ENCODE peak calls at places on chromosomes 11 and 22, in five cellular contexts. One of them, this sample, is unnamed.
A peak's percentile ranks its signal among the peaks of the same experiment; 100 is the strongest.

GRCh38 chr11:128882451-128882850 is 8.7 kb upstream of the KCNJ5 start:
- DNase-seq in stomach: no peak
- DNase-seq in heart right ventricle: no peak
- DNase-seq in CD4-positive, alpha-beta T cell: no peak
- DNase-seq in adrenal gland: no peak
- DNase-seq in this sample: no peak

GRCh38 chr11:10808553-10809372 is at the start of gene EIF4G2:
- DNase-seq in CD4-positive, alpha-beta T cell: peak; percentile 96
- DNase-seq in heart right ventricle: peak; percentile 98
- DNase-seq in adrenal gland: peak; percentile 99
- DNase-seq in stomach: peak; percentile 99
- DNase-seq in this sample: peak; percentile 99

GRCh38 chr22:39382410-39382809 is 17.2 kb upstream of the TAB1 start:
- DNase-seq in adrenal gland: no peak
- DNase-seq in CD4-positive, alpha-beta T cell: no peak
- DNase-seq in heart right ventricle: no peak
- DNase-seq in stomach: no peak
- DNase-seq in this sample: no peak

GRCh38 chr11:4191031-4191571 is 96.5 kb downstream of the RRM1 start:
- DNase-seq in CD4-positive, alpha-beta T cell: no peak
- DNase-seq in adrenal gland: no peak
- DNase-seq in stomach: peak; percentile 74
- DNase-seq in heart right ventricle: peak; percentile 81
- DNase-seq in this sample: no peak

GRCh38 chr11:79758325-79758724 is 317.5 kb upstream of the TENM4 start:
- DNase-seq in stomach: no peak
- DNase-seq in CD4-positive, alpha-beta T cell: no peak
- DNase-seq in heart right ventricle: no peak
- DNase-seq in adrenal gland: no peak
- DNase-seq in this sample: no peak

GRCh38 chr11:111777094-111778046 is 11.2 kb upstream of the PPP2R1B start:
- DNase-seq in heart right ventricle: peak; percentile 44
- DNase-seq in stomach: no peak
- DNase-seq in adrenal gland: no peak
- DNase-seq in CD4-positive, alpha-beta T cell: no peak
- DNase-seq in this sample: no peak

GRCh38 chr11:79081441-79082124 is 359.2 kb downstream of the TENM4 start:
- DNase-seq in adrenal gland: no peak
- DNase-seq in CD4-positive, alpha-beta T cell: no peak
- DNase-seq in heart right ventricle: no peak
- DNase-seq in stomach: no peak
- DNase-seq in this sample: no peak

GRCh38 chr22:48748113-48748859 is 1079.4 kb downstream of the BRD1 start:
- DNase-seq in adrenal gland: peak; percentile 30
- DNase-seq in CD4-positive, alpha-beta T cell: no peak
- DNase-seq in stomach: peak; percentile 20
- DNase-seq in heart right ventricle: no peak
- DNase-seq in this sample: no peak

GRCh38 chr11:95147364-95147905 is 57.8 kb downstream of the ENDOD1 start:
- DNase-seq in CD4-positive, alpha-beta T cell: no peak
- DNase-seq in adrenal gland: peak; percentile 85
- DNase-seq in stomach: no peak
- DNase-seq in heart right ventricle: no peak
- DNase-seq in this sample: no peak

GRCh38 chr11:75814369-75814685 is 683 bp upstream of the UVRAG start:
- DNase-seq in heart right ventricle: no peak
- DNase-seq in CD4-positive, alpha-beta T cell: no peak
- DNase-seq in adrenal gland: no peak
- DNase-seq in stomach: no peak
- DNase-seq in this sample: peak; percentile 89

GRCh38 chr22:50014655-50015401 is 2.3 kb upstream of the IL17REL start:
- DNase-seq in adrenal gland: no peak
- DNase-seq in CD4-positive, alpha-beta T cell: no peak
- DNase-seq in heart right ventricle: no peak
- DNase-seq in stomach: no peak
- DNase-seq in this sample: no peak

GRCh38 chr11:34566736-34567135 is 53.1 kb upstream of the ELF5 start:
- DNase-seq in heart right ventricle: no peak
- DNase-seq in adrenal gland: no peak
- DNase-seq in CD4-positive, alpha-beta T cell: no peak
- DNase-seq in stomach: no peak
- DNase-seq in this sample: no peak

GRCh38 chr11:8096575-8096974 is 15.6 kb downstream of the TUB start:
- DNase-seq in stomach: no peak
- DNase-seq in adrenal gland: no peak
- DNase-seq in CD4-positive, alpha-beta T cell: no peak
- DNase-seq in heart right ventricle: no peak
- DNase-seq in this sample: no peak

GRCh38 chr11:132211479-132211878 is 841.1 kb downstream of the NTM start:
- DNase-seq in stomach: no peak
- DNase-seq in heart right ventricle: no peak
- DNase-seq in adrenal gland: no peak
- DNase-seq in CD4-positive, alpha-beta T cell: no peak
- DNase-seq in this sample: no peak

GRCh38 chr11:60924110-60924905 is at the start of gene TMEM132A:
- DNase-seq in CD4-positive, alpha-beta T cell: no peak
- DNase-seq in stomach: peak; percentile 82
- DNase-seq in heart right ventricle: peak; percentile 73
- DNase-seq in adrenal gland: peak; percentile 79
- DNase-seq in this sample: peak; percentile 62

GRCh38 chr11:93248602-93249001 is 50.8 kb upstream of the SLC36A4 start:
- DNase-seq in stomach: no peak
- DNase-seq in heart right ventricle: no peak
- DNase-seq in adrenal gland: no peak
- DNase-seq in CD4-positive, alpha-beta T cell: no peak
- DNase-seq in this sample: no peak

GRCh38 chr22:40215266-40215665 is 37.5 kb downstream of the TNRC6B start:
- DNase-seq in adrenal gland: peak; percentile 66
- DNase-seq in CD4-positive, alpha-beta T cell: no peak
- DNase-seq in heart right ventricle: no peak
- DNase-seq in stomach: peak; percentile 28
- DNase-seq in this sample: peak; percentile 70

GRCh38 chr22:22791438-22792181 is 96.0 kb upstream of the IGLL5 start:
- DNase-seq in heart right ventricle: no peak
- DNase-seq in stomach: no peak
- DNase-seq in CD4-positive, alpha-beta T cell: no peak
- DNase-seq in adrenal gland: no peak
- DNase-seq in this sample: no peak

GRCh38 chr11:67780056-67780455 is 105.6 kb upstream of the ALDH3B2 start:
- DNase-seq in CD4-positive, alpha-beta T cell: no peak
- DNase-seq in stomach: no peak
- DNase-seq in adrenal gland: no peak
- DNase-seq in heart right ventricle: no peak
- DNase-seq in this sample: no peak

GRCh38 chr22:21032037-21032842 is at the start of gene SLC7A4:
- DNase-seq in stomach: peak; percentile 27
- DNase-seq in adrenal gland: no peak
- DNase-seq in CD4-positive, alpha-beta T cell: no peak
- DNase-seq in heart right ventricle: no peak
- DNase-seq in this sample: no peak

GRCh38 chr11:80146231-80146630 is 705.4 kb upstream of the TENM4 start:
- DNase-seq in CD4-positive, alpha-beta T cell: no peak
- DNase-seq in stomach: no peak
- DNase-seq in adrenal gland: no peak
- DNase-seq in heart right ventricle: no peak
- DNase-seq in this sample: no peak

GRCh38 chr11:57313071-57313787 is 11.5 kb downstream of the TNKS1BP1 start:
- DNase-seq in heart right ventricle: no peak
- DNase-seq in stomach: peak; percentile 57
- DNase-seq in adrenal gland: no peak
- DNase-seq in CD4-positive, alpha-beta T cell: no peak
- DNase-seq in this sample: no peak

GRCh38 chr11:6228520-6228919 is 5.9 kb downstream of the FHIP1B start:
- DNase-seq in stomach: no peak
- DNase-seq in adrenal gland: no peak
- DNase-seq in CD4-positive, alpha-beta T cell: no peak
- DNase-seq in heart right ventricle: no peak
- DNase-seq in this sample: no peak

GRCh38 chr22:50305658-50306566 is 1.5 kb downstream of the PLXNB2 start:
- DNase-seq in CD4-positive, alpha-beta T cell: no peak
- DNase-seq in heart right ventricle: peak; percentile 88
- DNase-seq in stomach: peak; percentile 88
- DNase-seq in adrenal gland: peak; percentile 97
- DNase-seq in this sample: peak; percentile 99

GRCh38 chr11:35275808-35276170 is 136.8 kb downstream of the CD44 start:
- DNase-seq in adrenal gland: no peak
- DNase-seq in heart right ventricle: no peak
- DNase-seq in stomach: no peak
- DNase-seq in CD4-positive, alpha-beta T cell: no peak
- DNase-seq in this sample: no peak

GRCh38 chr11:69022268-69022667 is 9.2 kb upstream of the MRGPRF start:
- DNase-seq in CD4-positive, alpha-beta T cell: no peak
- DNase-seq in adrenal gland: no peak
- DNase-seq in stomach: no peak
- DNase-seq in heart right ventricle: no peak
- DNase-seq in this sample: peak; percentile 77

GRCh38 chr11:69014084-69014935 is 1.3 kb upstream of the MRGPRF start:
- DNase-seq in adrenal gland: peak; percentile 67
- DNase-seq in CD4-positive, alpha-beta T cell: no peak
- DNase-seq in stomach: peak; percentile 44
- DNase-seq in heart right ventricle: peak; percentile 61
- DNase-seq in this sample: no peak

GRCh38 chr11:69014936-69015549 is 2.0 kb upstream of the MRGPRF start:
- DNase-seq in stomach: no peak
- DNase-seq in CD4-positive, alpha-beta T cell: no peak
- DNase-seq in adrenal gland: no peak
- DNase-seq in heart right ventricle: no peak
- DNase-seq in this sample: no peak

GRCh38 chr11:69018924-69019323 is 5.9 kb upstream of the MRGPRF start:
- DNase-seq in CD4-positive, alpha-beta T cell: no peak
- DNase-seq in adrenal gland: no peak
- DNase-seq in heart right ventricle: no peak
- DNase-seq in stomach: no peak
- DNase-seq in this sample: no peak

GRCh38 chr11:69017951-69018350 is 4.9 kb upstream of the MRGPRF start:
- DNase-seq in CD4-positive, alpha-beta T cell: no peak
- DNase-seq in stomach: no peak
- DNase-seq in heart right ventricle: no peak
- DNase-seq in adrenal gland: no peak
- DNase-seq in this sample: no peak
- TF ChIP-seq CTCF in CD4-positive, alpha-beta T cell: no peak
- TF ChIP-seq CTCF in stomach: no peak
- TF ChIP-seq CTCF in heart right ventricle: no peak
- TF ChIP-seq CTCF in adrenal gland: no peak
- TF ChIP-seq CTCF in this sample: no peak

DNA sequence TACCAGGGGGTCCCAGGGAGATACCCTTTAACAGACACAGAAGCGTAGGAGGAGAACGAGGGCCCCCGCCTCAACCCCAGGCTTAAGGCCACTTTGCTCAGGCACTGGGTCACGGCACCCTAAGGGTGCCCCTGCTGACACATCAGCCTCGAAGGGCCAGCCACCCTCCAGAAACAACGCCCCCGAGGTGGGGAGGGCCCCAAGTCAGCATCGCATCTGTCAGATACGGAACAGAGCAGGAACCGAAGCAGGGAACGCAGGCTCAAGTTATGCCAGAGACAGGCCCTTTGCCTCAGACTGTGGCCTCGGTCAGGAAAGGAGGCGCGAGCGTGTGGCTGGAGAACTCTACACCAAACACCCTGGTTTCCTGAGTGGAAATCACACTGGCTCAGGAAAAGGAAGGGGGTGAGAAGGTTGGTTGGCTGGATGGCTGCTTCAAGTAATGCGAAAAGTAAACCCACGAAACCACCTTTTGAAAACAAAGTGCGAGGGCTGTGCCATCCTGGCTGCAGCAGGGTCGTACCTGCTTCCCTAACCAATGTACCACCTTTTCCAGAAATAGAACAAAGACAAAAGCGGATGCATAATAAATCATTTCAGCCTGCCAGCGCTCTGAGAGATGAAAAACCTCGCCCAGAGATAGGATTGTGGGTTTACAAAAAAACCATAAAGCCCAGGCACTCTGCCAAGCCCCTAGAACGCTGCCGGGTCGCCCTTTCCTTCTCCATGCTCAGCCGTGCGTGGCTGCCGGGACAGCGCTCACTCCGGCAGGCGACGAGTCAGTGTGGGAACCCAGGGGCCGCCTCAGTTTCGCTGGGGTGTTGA is 38.5 kb downstream of the TRMU start:
- DNase-seq in stomach: no peak
- DNase-seq in adrenal gland: no peak
- DNase-seq in CD4-positive, alpha-beta T cell: no peak
- DNase-seq in heart right ventricle: no peak
- DNase-seq in this sample: peak; percentile 59
- H3K27ac ChIP-seq in stomach: peak overlapping the region; percentile 82
- H3K27ac ChIP-seq in adrenal gland: no peak overlapping the region
- H3K27ac ChIP-seq in CD4-positive, alpha-beta T cell: no peak overlapping the region
- H3K27ac ChIP-seq in heart right ventricle: no peak overlapping the region
- H3K27ac ChIP-seq in this sample: peak overlapping the region; percentile 68

GRCh38 chr11:77473001-77473800 is 693 bp downstream of the PAK1 start:
- DNase-seq in stomach: peak; percentile 62
- DNase-seq in heart right ventricle: peak; percentile 18
- DNase-seq in adrenal gland: peak; percentile 65
- DNase-seq in CD4-positive, alpha-beta T cell: peak; percentile 41
- DNase-seq in this sample: peak; percentile 65

GRCh38 chr11:77470504-77470903 is 3.4 kb downstream of the PAK1 start:
- DNase-seq in stomach: no peak
- DNase-seq in CD4-positive, alpha-beta T cell: no peak
- DNase-seq in adrenal gland: no peak
- DNase-seq in heart right ventricle: no peak
- DNase-seq in this sample: no peak

GRCh38 chr11:77473801-77474508 is at the start of gene PAK1:
- DNase-seq in CD4-positive, alpha-beta T cell: peak; percentile 71
- DNase-seq in stomach: peak; percentile 95
- DNase-seq in heart right ventricle: peak; percentile 81
- DNase-seq in adrenal gland: peak; percentile 93
- DNase-seq in this sample: peak; percentile 95

GRCh38 chr11:77470971-77471370 is 2.9 kb downstream of the PAK1 start:
- DNase-seq in adrenal gland: no peak
- DNase-seq in heart right ventricle: no peak
- DNase-seq in CD4-positive, alpha-beta T cell: no peak
- DNase-seq in stomach: no peak
- DNase-seq in this sample: no peak

GRCh38 chr11:77471520-77472234 is 2.2 kb downstream of the PAK1 start:
- DNase-seq in adrenal gland: peak; percentile 60
- DNase-seq in heart right ventricle: no peak
- DNase-seq in CD4-positive, alpha-beta T cell: peak; percentile 4
- DNase-seq in stomach: peak; percentile 72
- DNase-seq in this sample: peak; percentile 40
- TF ChIP-seq CTCF in adrenal gland: no peak
- TF ChIP-seq CTCF in heart right ventricle: no peak
- TF ChIP-seq CTCF in CD4-positive, alpha-beta T cell: no peak
- TF ChIP-seq CTCF in stomach: no peak
- TF ChIP-seq CTCF in this sample: no peak

DNA sequence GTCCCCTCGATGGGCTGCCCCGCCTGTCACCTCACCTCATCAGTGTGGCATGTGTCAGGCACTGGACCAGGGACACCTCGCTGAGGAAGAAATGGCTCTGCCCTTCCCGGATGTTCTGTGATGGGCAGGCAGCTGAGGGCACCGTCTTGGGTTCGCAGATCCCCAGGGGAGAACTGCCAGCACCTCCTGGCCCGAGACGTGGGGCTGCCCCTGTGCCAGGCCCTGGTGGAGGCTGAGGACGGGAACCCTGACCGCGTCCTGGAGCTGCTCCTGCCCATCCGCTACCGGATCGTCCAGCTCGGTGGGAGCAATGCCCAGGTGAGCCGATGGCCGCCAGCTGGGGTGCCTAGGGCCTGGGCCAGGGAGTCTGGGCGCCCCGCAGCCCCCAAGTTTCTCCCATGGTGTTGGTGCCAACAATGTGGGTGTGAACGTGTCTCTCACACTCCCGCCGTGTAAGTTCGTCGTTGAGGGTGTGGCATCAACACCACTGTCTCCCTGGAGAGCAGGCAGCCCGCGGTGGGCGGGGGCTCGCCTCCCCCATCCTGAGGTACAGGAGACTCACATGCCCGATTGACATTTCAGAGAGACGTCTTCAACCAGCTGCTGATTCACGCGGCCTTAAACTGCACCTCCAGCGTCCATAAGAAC is 7.3 kb upstream of the GTSE1 start:
- DNase-seq in adrenal gland: no peak
- DNase-seq in heart right ventricle: no peak
- DNase-seq in CD4-positive, alpha-beta T cell: no peak
- DNase-seq in stomach: no peak
- DNase-seq in this sample: no peak
- H3K27ac ChIP-seq in adrenal gland: no peak overlapping the region
- H3K27ac ChIP-seq in heart right ventricle: peak overlapping the region; percentile 56
- H3K27ac ChIP-seq in CD4-positive, alpha-beta T cell: no peak overlapping the region
- H3K27ac ChIP-seq in stomach: peak overlapping the region; percentile 75
- H3K27ac ChIP-seq in this sample: no peak overlapping the region

This sample was measured in thyroid gland.